ENCODE peak calls at places on chromosomes 4 and X, in nine cellular contexts. N, Y, G, O, I, S, K, A and M are unnamed samples.

GRCh38 chr4:176444741-176445140 is 125.0 kb downstream of the SPCS3 start:
- DNase-seq in N (no peak), Y (no peak), G (no peak), O (no peak), I (no peak), S (no peak), K (no peak), A (no peak), M (no peak)

GRCh38 chr4:7333024-7333780 is 101.5 kb downstream of the PSAPL1 start:
- DNase-seq in N (no peak), Y (no peak), G (no peak), O (no peak), I (no peak), S (no peak), K (no peak), A (peak; percentile 69), M (no peak)

GRCh38 chrX:100946521-100946920 is 17.8 kb upstream of the XKRX start:
- DNase-seq in N (no peak), Y (no peak), G (no peak), O (no peak), I (no peak), S (no peak), K (no peak), A (no peak), M (no peak)

GRCh38 chr4:48137766-48138349 is 3.8 kb upstream of the TXK start:
- DNase-seq in N (no peak), Y (no peak), G (no peak), O (no peak), I (no peak), S (no peak), K (no peak), A (no peak), M (no peak)

GRCh38 chrX:40663880-40664630 is 16.7 kb upstream of the CXorf38 start:
- DNase-seq in N (no peak), Y (no peak), G (no peak), O (no peak), I (no peak), S (no peak), K (no peak), A (no peak), M (no peak)

GRCh38 chr4:188682321-188682720 is 543.1 kb downstream of the TRIML1 start:
- DNase-seq in N (no peak), Y (no peak), G (no peak), O (no peak), I (no peak), S (no peak), K (no peak), A (no peak), M (no peak)

GRCh38 chr4:107780665-107781064 is 44.1 kb upstream of the SGMS2 start:
- DNase-seq in N (no peak), Y (no peak), G (no peak), O (no peak), I (no peak), S (peak; percentile 52), K (no peak), A (no peak), M (no peak)

GRCh38 chr4:88623097-88623496 is 30.8 kb downstream of the HERC3 start:
- DNase-seq in N (no peak), Y (no peak), G (no peak), O (peak; percentile 59), I (no peak), S (peak; percentile 2), K (no peak), A (no peak), M (no peak)

GRCh38 chr4:20260821-20261220 is 9.1 kb downstream of the SLIT2 start:
- DNase-seq in N (no peak), Y (no peak), G (no peak), O (no peak), I (no peak), S (peak; percentile 27), K (no peak), A (no peak), M (no peak)

GRCh38 chr4:27397886-27398285 is 537.2 kb downstream of the STIM2 start:
- DNase-seq in N (no peak), Y (no peak), G (no peak), O (no peak), I (no peak), S (no peak), K (no peak), A (no peak), M (no peak)

GRCh38 chr4:94714761-94715160 is 43.0 kb upstream of the BMPR1B start:
- DNase-seq in N (no peak), Y (no peak), G (no peak), O (no peak), I (no peak), S (no peak), K (no peak), A (no peak), M (no peak)

GRCh38 chr4:150078041-150078995 is at the start of gene DCLK2:
- DNase-seq in N (peak; percentile 59), Y (peak; percentile 17), G (peak; percentile 90), O (peak; percentile 78), I (peak; percentile 94), S (peak; percentile 63), K (peak; percentile 74), A (peak; percentile 85), M (peak; percentile 23)

GRCh38 chrX:78321809-78322208 is 5.6 kb downstream of the CYSLTR1 start:
- DNase-seq in N (peak; percentile 53), Y (no peak), G (peak; percentile 35), O (peak; percentile 39), I (no peak), S (peak; percentile 93), K (peak; percentile 48), A (peak; percentile 84), M (no peak)

DNA sequence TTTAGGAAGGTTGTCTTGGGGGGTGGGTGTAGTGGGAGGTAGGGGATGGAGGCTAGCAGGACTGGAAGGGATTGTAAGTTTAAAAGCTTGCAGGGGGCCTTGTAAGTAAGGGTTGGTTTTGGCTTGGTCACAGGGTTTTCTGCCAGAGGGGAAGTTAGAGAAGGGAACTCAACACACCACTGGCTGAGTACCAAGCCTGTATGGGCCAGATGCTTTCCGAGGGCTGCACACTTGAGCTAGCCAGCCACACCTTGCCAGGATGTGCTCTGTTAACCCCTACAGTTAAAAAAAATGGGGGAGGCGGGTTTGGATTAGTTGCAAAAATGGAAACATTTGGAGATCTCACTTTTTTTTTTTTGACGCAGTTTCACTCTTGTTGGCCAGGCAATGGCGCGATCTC is 1.2 kb upstream of the RPS3A start:
- DNase-seq in N (peak; percentile 10), Y (no peak), G (no peak), O (peak; percentile 32), I (peak; percentile 81), S (peak; percentile 37), K (peak; percentile 19), A (peak; percentile 76), M (no peak)
- TF ChIP-seq POLR2A in N (no peak), Y (no peak), G (no peak), O (no peak), I (no peak), S (no peak), K (no peak), A (no peak), M (no peak)

DNA sequence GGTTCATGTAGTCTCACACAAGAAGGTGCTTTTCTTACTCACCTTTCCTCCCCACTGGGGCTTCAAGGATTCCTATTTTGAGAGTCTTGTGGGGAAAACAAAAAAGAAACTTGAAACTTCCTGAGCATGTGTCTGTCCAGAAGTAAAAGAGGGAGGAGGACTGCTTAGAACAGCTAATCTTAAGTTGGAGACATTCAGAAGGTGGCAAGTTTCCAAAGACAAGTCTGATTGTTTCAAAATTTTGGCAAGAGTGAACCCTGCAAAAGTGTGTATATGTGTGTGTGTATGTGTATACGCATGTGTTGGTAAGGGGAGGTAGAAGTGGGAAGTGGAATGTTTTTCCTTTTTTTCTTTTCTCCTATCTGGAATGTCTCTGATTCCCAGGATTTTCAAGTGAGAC is 189.0 kb upstream of the FRMPD4 start:
- DNase-seq in N (no peak), Y (no peak), G (no peak), O (no peak), I (no peak), S (no peak), K (no peak), A (no peak), M (no peak)
- TF ChIP-seq POLR2A in N (no peak), Y (no peak), G (no peak), O (no peak), I (no peak), S (no peak), K (no peak), A (no peak), M (no peak)

GRCh38 chr4:23889368-23889767 is 479 bp downstream of the PPARGC1A start:
- DNase-seq in N (no peak), Y (no peak), G (no peak), O (no peak), I (no peak), S (no peak), K (no peak), A (no peak), M (no peak)

GRCh38 chr4:23891064-23891421 is 1.2 kb upstream of the PPARGC1A start:
- DNase-seq in N (no peak), Y (no peak), G (no peak), O (no peak), I (no peak), S (no peak), K (no peak), A (no peak), M (no peak)

GRCh38 chr4:23890369-23891063 is 669 bp upstream of the PPARGC1A start:
- DNase-seq in N (no peak), Y (no peak), G (no peak), O (no peak), I (no peak), S (no peak), K (no peak), A (no peak), M (no peak)

GRCh38 chr4:23888421-23889319 is 1.2 kb downstream of the PPARGC1A start:
- DNase-seq in N (no peak), Y (no peak), G (no peak), O (peak; percentile 51), I (no peak), S (no peak), K (no peak), A (no peak), M (no peak)

GRCh38 chr4:23889814-23890269 is at the start of gene PPARGC1A:
- DNase-seq in N (peak; percentile 81), Y (peak; percentile 16), G (peak; percentile 73), O (peak; percentile 64), I (peak; percentile 87), S (peak; percentile 26), K (peak; percentile 75), A (no peak), M (peak; percentile 39)
- TF ChIP-seq POLR2A in N (peak; percentile 95), Y (no peak), G (peak; percentile 84), O (no peak), I (no peak), S (no peak), K (peak; percentile 12), A (no peak), M (no peak)

DNA sequence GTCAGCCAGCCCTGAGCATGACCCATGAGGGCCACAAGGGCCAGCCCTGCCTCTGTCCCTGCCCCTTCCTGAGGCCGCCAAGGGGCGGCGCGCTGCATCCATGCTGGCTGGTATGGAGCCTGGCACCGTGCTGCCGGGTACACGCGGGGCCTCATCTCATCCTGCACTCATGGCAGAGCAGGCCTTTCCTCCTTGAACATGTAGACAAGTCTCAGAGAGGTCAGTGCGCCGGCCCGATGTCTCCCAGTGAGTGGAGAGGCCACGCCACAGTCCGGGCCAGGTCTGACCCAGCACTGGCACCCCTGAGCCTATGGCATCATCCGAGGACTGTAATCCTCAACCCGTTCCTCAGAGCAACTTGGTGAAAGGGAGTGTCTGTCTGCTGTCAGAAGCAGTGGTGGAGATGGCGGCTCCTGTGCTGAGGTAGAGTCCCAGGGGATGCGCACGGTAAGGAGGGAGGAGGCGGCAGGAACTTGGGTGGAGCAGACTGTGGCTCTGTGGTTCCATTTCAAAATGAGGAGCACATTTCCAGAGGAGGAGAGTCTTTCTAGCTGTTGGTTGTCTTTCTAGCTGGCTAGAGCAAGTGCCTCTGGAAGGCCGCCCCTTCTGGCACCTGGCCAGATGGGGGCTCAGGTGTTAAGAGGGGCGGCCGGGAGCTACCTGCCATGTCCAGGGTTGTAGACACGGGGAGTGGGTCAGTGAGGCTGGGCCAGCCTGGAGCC is 32.8 kb downstream of the TRMT44 start:
- DNase-seq in N (no peak), Y (no peak), G (no peak), O (no peak), I (no peak), S (peak; percentile 26), K (no peak), A (no peak), M (no peak)
- TF ChIP-seq POLR2A in N (no peak), Y (no peak), G (no peak), O (no peak), I (no peak), S (no peak), K (no peak), A (no peak), M (no peak)